ENCODE peak calls at places on chromosomes 11 and 22, in five cellular contexts. H, Q, I, E and P are unnamed samples.

GRCh38 chr11:125141686-125142535 is 22.6 kb upstream of the PKNOX2 start:
- DNase-seq in H (no peak), I (peak; percentile 64), E (peak; percentile 64), Q (no peak), P (peak; percentile 80)

GRCh38 chr11:2869561-2870427 is 15.8 kb downstream of the CDKN1C start:
- DNase-seq in I (no peak), E (no peak), Q (no peak), H (no peak), P (no peak)

GRCh38 chr11:23755076-23755475 is 741.8 kb upstream of the LUZP2 start:
- DNase-seq in H (no peak), Q (no peak), E (no peak), I (no peak), P (no peak)

GRCh38 chr11:124376280-124376679 is 8.0 kb downstream of the OR8B2 start:
- DNase-seq in Q (no peak), H (no peak), I (no peak), E (no peak), P (no peak)

GRCh38 chr11:72817966-72818365 is 3.8 kb downstream of the ATG16L2 start:
- DNase-seq in E (no peak), Q (no peak), I (no peak), H (no peak), P (no peak)

GRCh38 chr22:38187413-38188212 is 6.0 kb upstream of the PLA2G6 start:
- DNase-seq in H (no peak), Q (no peak), E (no peak), I (no peak), P (no peak)

GRCh38 chr22:44870021-44870420 is 117.6 kb downstream of the ARHGAP8 start:
- DNase-seq in Q (no peak), E (peak; percentile 54), I (no peak), H (no peak), P (no peak)

GRCh38 chr11:87141322-87141721 is 103.6 kb downstream of the TMEM135 start:
- DNase-seq in Q (no peak), I (no peak), H (no peak), E (no peak), P (no peak)

GRCh38 chr22:32164084-32164894 is 5.2 kb upstream of the C22orf42 start:
- DNase-seq in I (no peak), H (no peak), Q (no peak), E (no peak), P (no peak)

GRCh38 chr11:73236879-73237278 is 18.8 kb downstream of the P2RY2 start:
- DNase-seq in H (no peak), E (peak; percentile 49), Q (no peak), I (peak; percentile 82), P (no peak)

GRCh38 chr11:63802637-63803414 is 10.4 kb upstream of the SPINDOC start:
- DNase-seq in I (no peak), Q (no peak), E (peak; percentile 29), H (no peak), P (no peak)

GRCh38 chr22:31244044-31244942 is 32.2 kb downstream of the LIMK2 start:
- DNase-seq in I (no peak), E (peak; percentile 30), H (peak; percentile 85), Q (no peak), P (no peak)

GRCh38 chr22:24741769-24742168 is 32.8 kb downstream of the PIWIL3 start:
- DNase-seq in I (no peak), E (no peak), H (no peak), Q (no peak), P (no peak)

GRCh38 chr11:101975734-101976133 is 59.4 kb upstream of the ANGPTL5 start:
- DNase-seq in E (no peak), H (no peak), I (no peak), Q (no peak), P (no peak)

GRCh38 chr11:2988996-2989395 is 3.1 kb downstream of the NAP1L4 start:
- DNase-seq in E (no peak), H (peak; percentile 34), Q (no peak), I (no peak), P (no peak)

GRCh38 chr11:5690216-5690615 is 626 bp downstream of the TRIM22 start:
- DNase-seq in E (no peak), I (no peak), Q (no peak), H (no peak), P (no peak)

GRCh38 chr22:30261134-30261533 is 5.5 kb downstream of the OSM start:
- DNase-seq in Q (no peak), E (no peak), H (no peak), I (no peak), P (no peak)

GRCh38 chr22:30922151-30922611 is 46.4 kb downstream of the MORC2 start:
- DNase-seq in Q (no peak), I (peak; percentile 76), H (no peak), E (no peak), P (peak; percentile 59)

GRCh38 chr11:86983071-86983488 is 27.9 kb upstream of the FZD4 start:
- DNase-seq in Q (no peak), E (no peak), I (no peak), H (no peak), P (no peak)

GRCh38 chr11:94794287-94795168 is 26.4 kb downstream of the AMOTL1 start:
- DNase-seq in E (peak; percentile 43), I (no peak), Q (no peak), H (peak; percentile 97), P (no peak)

GRCh38 chr11:35235944-35236666 is 97.1 kb downstream of the CD44 start:
- DNase-seq in I (no peak), Q (no peak), H (peak; percentile 82), E (no peak), P (no peak)

GRCh38 chr11:125429174-125429707 is 66.8 kb downstream of the FEZ1 start:
- DNase-seq in H (peak; percentile 38), Q (no peak), I (peak; percentile 66), E (peak; percentile 61), P (no peak)

GRCh38 chr11:96045622-96046456 is 121.9 kb upstream of the MTMR2 start:
- DNase-seq in I (no peak), H (peak; percentile 92), Q (no peak), E (peak; percentile 42), P (peak; percentile 73)

GRCh38 chr11:82719316-82719715 is 14.3 kb downstream of the FAM181B start:
- DNase-seq in I (no peak), Q (no peak), H (no peak), E (peak; percentile 38), P (no peak)

GRCh38 chr11:118021146-118021545 is 35.0 kb downstream of the IL10RA start:
- DNase-seq in H (no peak), E (no peak), Q (no peak), I (no peak), P (no peak)

GRCh38 chr11:124950606-124951330 is 3.2 kb upstream of the CCDC15 start:
- DNase-seq in I (no peak), Q (no peak), H (no peak), E (no peak), P (no peak)

GRCh38 chr11:85875505-85875904 is 20.3 kb downstream of the CCDC83 start:
- DNase-seq in E (no peak), H (no peak), Q (no peak), I (no peak), P (no peak)

GRCh38 chr11:1302461-1303073 is 6.9 kb downstream of the TOLLIP start:
- DNase-seq in I (no peak), Q (peak; percentile 73), H (no peak), E (no peak), P (peak; percentile 66)

GRCh38 chr11:10930961-10931760 is 73.3 kb upstream of the ZBED5 start:
- DNase-seq in I (peak; percentile 59), H (peak; percentile 56), Q (peak; percentile 87), E (peak; percentile 59), P (peak; percentile 85)

GRCh38 chr22:35534091-35534490 is 6.5 kb upstream of the RASD2 start:
- DNase-seq in Q (no peak), I (no peak), H (no peak), E (no peak), P (no peak)

GRCh38 chr22:35524966-35525686 is 15.5 kb upstream of the RASD2 start:
- DNase-seq in I (no peak), E (peak; percentile 93), H (no peak), Q (no peak), P (no peak)

GRCh38 chr11:57649826-57650738 is at the start of gene YPEL4:
- DNase-seq in H (peak; percentile 46), E (no peak), I (peak; percentile 61), Q (no peak), P (no peak)

GRCh38 chr11:47711816-47712215 is 3.4 kb downstream of the AGBL2 start:
- DNase-seq in E (no peak), Q (no peak), I (no peak), H (no peak), P (no peak)

GRCh38 chr11:1714908-1715885 is 18.2 kb downstream of the KRTAP5-6 start:
- DNase-seq in E (no peak), I (no peak), Q (peak; percentile 48), H (no peak), P (no peak)

GRCh38 chr11:70483077-70483861 is 84.9 kb downstream of the CTTN start:
- DNase-seq in Q (no peak), E (no peak), I (peak; percentile 67), H (peak; percentile 31), P (no peak)

GRCh38 chr22:39243443-39244072 is 1.2 kb downstream of the PDGFB start:
- DNase-seq in E (no peak), Q (no peak), H (no peak), I (peak; percentile 76), P (no peak)

GRCh38 chr11:96037267-96037990 is 113.5 kb upstream of the MTMR2 start:
- DNase-seq in H (peak; percentile 34), Q (no peak), E (no peak), I (no peak), P (no peak)

GRCh38 chr11:2446590-2447252 is 1.9 kb downstream of the KCNQ1 start:
- DNase-seq in E (no peak), Q (no peak), H (no peak), I (no peak), P (no peak)

GRCh38 chr11:79026803-79027445 is 413.9 kb downstream of the TENM4 start:
- DNase-seq in I (peak; percentile 13), Q (no peak), E (no peak), H (peak; percentile 54), P (no peak)

GRCh38 chr11:114439229-114440120 is at the start of gene REXO2:
- DNase-seq in Q (peak; percentile 97), H (peak; percentile 85), I (peak; percentile 93), E (peak; percentile 95), P (peak; percentile 94)
- TF ChIP-seq CTCF in Q (peak; percentile 30), H (peak; percentile 37), I (no peak), E (peak; percentile 46), P (peak; percentile 34)

GRCh38 chr11:27863637-27864036 is 163.4 kb upstream of the BDNF start:
- DNase-seq in Q (no peak), H (no peak), E (no peak), I (no peak), P (no peak)
- TF ChIP-seq CTCF in Q (no peak), H (no peak), E (no peak), I (no peak), P (no peak)

GRCh38 chr11:69186316-69187266 is 30.9 kb downstream of the SMIM38 start:
- DNase-seq in I (no peak), H (no peak), E (peak; percentile 93), Q (no peak), P (no peak)
- TF ChIP-seq CTCF in I (no peak), H (no peak), E (no peak), Q (no peak), P (peak; percentile 42)

GRCh38 chr11:66133216-66133775 is 63.2 kb downstream of the PACS1 start:
- DNase-seq in E (no peak), H (no peak), Q (no peak), I (no peak), P (no peak)
- TF ChIP-seq CTCF in E (no peak), H (no peak), Q (no peak), I (no peak), P (no peak)

GRCh38 chr22:42990131-42990838 is 24.7 kb downstream of the PACSIN2 start:
- DNase-seq in H (no peak), Q (no peak), I (no peak), E (no peak), P (no peak)
- TF ChIP-seq CTCF in H (peak; percentile 43), Q (peak; percentile 37), I (no peak), E (peak; percentile 35), P (no peak)